ENCODE peak calls at places on chromosomes 16 and 17, in seven cellular contexts. T is NCI-H524 treated with DMSO at 0.1 percent for 48 hours, L is GOT3, E is neural progenitor cell, Q is heart right ventricle, O is aorta, S is astrocyte of the cerebellum. A is an unnamed sample.

GRCh38 chr16:1043831-1044514 is 28.6 kb upstream of the SSTR5 start:
- DNase-seq in O (no peak), Q (no peak), T (no peak), S (no peak), E (no peak), L (no peak), A (no peak)

GRCh38 chr17:9928601-9929341 is 23.7 kb upstream of the RCVRN start:
- DNase-seq in T (peak), E (peak), Q (no peak), L (no peak), S (peak), O (no peak), A (peak)

GRCh38 chr17:48051706-48052486 is 3.7 kb downstream of the NFE2L1 start:
- DNase-seq in Q (peak), O (no peak), T (no peak), L (no peak), E (peak), S (peak), A (no peak)

GRCh38 chr16:14013571-14014283 is 57.4 kb upstream of the MRTFB start:
- DNase-seq in Q (peak), L (peak), O (no peak), T (peak), S (peak), E (no peak), A (no peak)

GRCh38 chr17:61376931-61377838 is 22.5 kb upstream of the TBX2 start:
- DNase-seq in E (no peak), S (no peak), Q (peak), O (peak), T (no peak), L (no peak), A (no peak)

GRCh38 chr16:57167951-57168350 is 17.9 kb downstream of the PSME3IP1 start:
- DNase-seq in S (peak), L (no peak), T (peak), E (peak), Q (no peak), O (no peak), A (no peak)

GRCh38 chr16:69495821-69496220 is 69.9 kb upstream of the NFAT5 start:
- DNase-seq in Q (peak), L (no peak), S (no peak), E (no peak), T (no peak), O (no peak), A (no peak)

GRCh38 chr17:50039058-50039457 is 16.9 kb upstream of the ITGA3 start:
- DNase-seq in E (no peak), L (no peak), T (no peak), Q (no peak), S (no peak), O (peak), A (no peak)

GRCh38 chr17:83189673-83190385 is 110.4 kb downstream of the METRNL start:
- DNase-seq in E (no peak), O (peak), S (no peak), L (no peak), Q (no peak), T (no peak), A (no peak)

GRCh38 chr16:54933281-54934150 is 2.9 kb downstream of the IRX5 start:
- DNase-seq in E (peak), Q (no peak), T (no peak), O (no peak), L (no peak), S (no peak), A (no peak)

GRCh38 chr17:41486809-41487530 is 2.7 kb downstream of the KRT36 start:
- DNase-seq in Q (no peak), L (no peak), E (peak), S (no peak), O (peak), T (no peak), A (peak)

GRCh38 chr17:1182831-1183578 is 3.2 kb upstream of the ABR start:
- DNase-seq in L (no peak), Q (no peak), E (peak), O (no peak), S (no peak), T (peak), A (no peak)

GRCh38 chr17:29084476-29085148 is 41.7 kb downstream of the PIPOX start:
- DNase-seq in T (no peak), O (no peak), S (no peak), E (peak), L (no peak), Q (no peak), A (peak)

GRCh38 chr16:30745082-30745481 is 3.1 kb upstream of the PHKG2 start:
- DNase-seq in S (no peak), E (no peak), O (no peak), Q (no peak), L (no peak), T (no peak), A (no peak)

GRCh38 chr17:75277664-75278071 is 6.6 kb upstream of the MIF4GD start:
- DNase-seq in E (no peak), T (no peak), Q (no peak), L (no peak), O (no peak), S (peak), A (no peak)

GRCh38 chr17:79747508-79748295 is 17.0 kb downstream of the ENPP7 start:
- DNase-seq in L (no peak), S (no peak), Q (no peak), O (no peak), T (peak), E (peak), A (no peak)

GRCh38 chr17:15086776-15087175 is 178.3 kb downstream of the PMP22 start:
- DNase-seq in O (no peak), S (no peak), T (no peak), Q (no peak), E (no peak), L (no peak), A (no peak)

GRCh38 chr16:50411034-50411433 is 42.2 kb upstream of the BRD7 start:
- DNase-seq in Q (no peak), E (no peak), L (no peak), O (no peak), T (no peak), S (no peak), A (no peak)

GRCh38 chr16:6018848-6019489 is 921.4 kb upstream of the EEF2KMT start:
- DNase-seq in T (no peak), O (no peak), E (peak), S (no peak), L (no peak), Q (no peak), A (no peak)

GRCh38 chr16:57747996-57748395 is 12.4 kb downstream of the KATNB1 start:
- DNase-seq in L (no peak), Q (no peak), E (no peak), S (no peak), T (no peak), O (no peak), A (no peak)

GRCh38 chr16:77974883-77975282 is 47.5 kb upstream of the CLEC3A start:
- DNase-seq in E (peak), S (no peak), Q (no peak), L (no peak), T (no peak), O (no peak), A (no peak)

GRCh38 chr16:25018972-25019617 is 3.9 kb upstream of the ARHGAP17 start:
- DNase-seq in L (no peak), E (no peak), T (no peak), S (no peak), Q (no peak), O (no peak), A (no peak)

GRCh38 chr16:53872248-53873221 is 168.6 kb downstream of the FTO start:
- DNase-seq in Q (no peak), T (no peak), S (peak), E (no peak), O (no peak), L (no peak), A (no peak)

GRCh38 chr16:4915226-4915761 is 21.7 kb downstream of the PPL start:
- DNase-seq in E (no peak), S (peak), Q (no peak), O (no peak), T (no peak), L (peak), A (no peak)

GRCh38 chr17:66221343-66221742 is 7.9 kb downstream of the APOH start:
- DNase-seq in T (no peak), S (no peak), E (no peak), Q (no peak), L (no peak), O (no peak), A (no peak)

GRCh38 chr17:70033165-70033564 is 41.9 kb upstream of the KCNJ16 start:
- DNase-seq in E (no peak), T (no peak), O (no peak), L (no peak), Q (no peak), S (no peak), A (no peak)

GRCh38 chr16:81553814-81554675 is 109.4 kb downstream of the CMIP start:
- DNase-seq in L (no peak), O (peak), Q (no peak), T (no peak), S (no peak), E (no peak), A (peak)

GRCh38 chr17:49180998-49181635 is 29.3 kb downstream of the GNGT2 start:
- DNase-seq in O (no peak), L (no peak), T (no peak), E (no peak), Q (no peak), S (no peak), A (no peak)

GRCh38 chr16:88073201-88073721 is 122.0 kb downstream of the BANP start:
- DNase-seq in O (peak), Q (no peak), L (no peak), E (no peak), S (no peak), T (no peak), A (peak)

GRCh38 chr16:7775072-7775488 is 442.4 kb downstream of the RBFOX1 start:
- DNase-seq in L (no peak), S (no peak), Q (no peak), E (no peak), O (no peak), T (no peak), A (no peak)

GRCh38 chr17:50638851-50639767 is 4.4 kb downstream of the ABCC3 start:
- DNase-seq in T (no peak), E (no peak), Q (peak), O (peak), L (peak), S (peak), A (no peak)